ENCODE peak calls at places on chromosomes 2 and 18, in four cellular contexts. P is cardiac muscle cell, Q is transverse colon, Z is astrocyte. G is an unnamed sample.

GRCh38 chr2:112876257-112876970 is 34.6 kb upstream of the IL37 start:
- DNase-seq in P (no peak), Q (no peak), Z (no peak), G (no peak)

GRCh38 chr2:173278794-173279527 is 75.7 kb upstream of the CDCA7 start:
- DNase-seq in P (no peak), Z (no peak), Q (no peak), G (no peak)

GRCh38 chr18:44733754-44734465 is 53.2 kb downstream of the SETBP1 start:
- DNase-seq in P (no peak), Q (no peak), Z (no peak), G (no peak)

GRCh38 chr2:24820175-24820513 is 26.9 kb downstream of the CENPO start:
- DNase-seq in P (no peak), Q (no peak), Z (no peak), G (peak; percentile 15)

GRCh38 chr2:63052411-63053234 is 2.0 kb downstream of the OTX1 start:
- DNase-seq in Q (no peak), Z (no peak), P (no peak), G (no peak)

GRCh38 chr2:72147303-72147970 is at the start of gene CYP26B1:
- DNase-seq in Q (no peak), Z (no peak), P (peak; percentile 30), G (peak; percentile 18)

GRCh38 chr2:234686088-234686890 is 189.4 kb upstream of the ARL4C start:
- DNase-seq in Q (no peak), Z (peak; percentile 73), P (peak; percentile 52), G (no peak)

GRCh38 chr2:239160226-239161143 is 240.3 kb downstream of the HDAC4 start:
- DNase-seq in P (no peak), Z (no peak), Q (peak; percentile 1), G (no peak)

GRCh38 chr18:79948719-79949411 is 2.6 kb downstream of the SLC66A2 start:
- DNase-seq in Z (no peak), P (no peak), Q (peak; percentile 7), G (peak; percentile 6)

GRCh38 chr2:186919272-186919671 is 70.3 kb upstream of the ZSWIM2 start:
- DNase-seq in Z (peak; percentile 80), Q (no peak), P (peak; percentile 72), G (no peak)

GRCh38 chr2:17901246-17901645 is 22.8 kb downstream of the KCNS3 start:
- DNase-seq in P (no peak), Z (no peak), Q (no peak), G (no peak)

GRCh38 chr2:237879991-237880560 is 20.7 kb downstream of the RAMP1 start:
- DNase-seq in P (no peak), Q (no peak), Z (no peak), G (no peak)

GRCh38 chr2:238235331-238235732 is 4.5 kb downstream of the HES6 start:
- DNase-seq in Q (no peak), Z (no peak), P (peak; percentile 43), G (peak; percentile 59)

GRCh38 chr2:177667626-177668025 is 275.1 kb downstream of the AGPS start:
- DNase-seq in P (peak; percentile 15), Q (no peak), Z (no peak), G (peak; percentile 19)

GRCh38 chr18:58990720-58991119 is 126.0 kb downstream of the ZNF532 start:
- DNase-seq in Q (no peak), P (no peak), Z (no peak), G (no peak)

GRCh38 chr18:58992301-58993231 is 127.9 kb downstream of the ZNF532 start:
- DNase-seq in Z (no peak), P (peak; percentile 47), Q (no peak), G (no peak)

GRCh38 chr18:58989184-58989759 is 124.6 kb downstream of the ZNF532 start:
- DNase-seq in P (no peak), Q (no peak), Z (no peak), G (no peak)

GRCh38 chr18:58991127-58991798 is 126.6 kb downstream of the ZNF532 start:
- DNase-seq in Z (peak; percentile 61), P (peak; percentile 17), Q (no peak), G (no peak)

GRCh38 chr18:58988595-58988994 is 123.9 kb downstream of the ZNF532 start:
- DNase-seq in Z (peak; percentile 53), Q (no peak), P (peak; percentile 13), G (no peak)
- H3K4me1 ChIP-seq in Z (peaks cover 25% of the 10 kb centered on the region), Q (no peaks in the 10 kb centered on the region), P (no peaks in the 10 kb centered on the region), G (peaks cover 28% of the 10 kb centered on the region)

DNA sequence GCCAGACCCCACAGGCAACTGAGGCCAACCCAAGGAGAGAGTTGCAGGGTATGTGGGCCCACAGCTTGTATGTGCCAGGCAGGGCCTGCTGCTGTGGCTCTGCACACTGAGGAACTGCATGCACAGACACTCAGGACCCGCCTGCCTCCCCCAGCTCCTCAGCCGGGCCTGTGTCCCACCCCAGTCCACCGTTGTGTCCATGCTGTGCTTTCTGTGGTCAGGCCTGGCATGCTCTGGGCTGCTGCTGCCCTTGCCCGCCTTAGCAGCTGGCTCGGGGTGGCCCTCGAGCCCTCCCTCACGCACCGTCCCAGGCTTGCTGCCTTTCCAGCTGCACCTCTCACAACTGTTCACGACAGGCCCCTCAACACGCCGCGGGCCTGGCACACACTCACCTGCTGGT is 4.1 kb downstream of the GYPC start:
- DNase-seq in Z (no peak), P (no peak), Q (no peak), G (no peak)
- H3K4me1 ChIP-seq in Z (peaks cover 35% of the 10 kb centered on the region), P (peaks cover 52% of the 10 kb centered on the region), Q (peaks cover 22% of the 10 kb centered on the region), G (peaks cover 84% of the 10 kb centered on the region)

GRCh38 chr2:96885432-96886137 is 15.7 kb upstream of the SEMA4C start:
- DNase-seq in Z (no peak), Q (no peak), P (no peak), G (no peak)

GRCh38 chr2:96884299-96885156 is 14.6 kb upstream of the SEMA4C start:
- DNase-seq in P (no peak), Q (no peak), Z (no peak), G (no peak)

GRCh38 chr2:96890252-96890651 is 20.4 kb upstream of the SEMA4C start:
- DNase-seq in Q (no peak), Z (no peak), P (no peak), G (no peak)

GRCh38 chr2:96888082-96889011 is 18.5 kb upstream of the SEMA4C start:
- DNase-seq in P (no peak), Q (peak; percentile 74), Z (no peak), G (no peak)

DNA sequence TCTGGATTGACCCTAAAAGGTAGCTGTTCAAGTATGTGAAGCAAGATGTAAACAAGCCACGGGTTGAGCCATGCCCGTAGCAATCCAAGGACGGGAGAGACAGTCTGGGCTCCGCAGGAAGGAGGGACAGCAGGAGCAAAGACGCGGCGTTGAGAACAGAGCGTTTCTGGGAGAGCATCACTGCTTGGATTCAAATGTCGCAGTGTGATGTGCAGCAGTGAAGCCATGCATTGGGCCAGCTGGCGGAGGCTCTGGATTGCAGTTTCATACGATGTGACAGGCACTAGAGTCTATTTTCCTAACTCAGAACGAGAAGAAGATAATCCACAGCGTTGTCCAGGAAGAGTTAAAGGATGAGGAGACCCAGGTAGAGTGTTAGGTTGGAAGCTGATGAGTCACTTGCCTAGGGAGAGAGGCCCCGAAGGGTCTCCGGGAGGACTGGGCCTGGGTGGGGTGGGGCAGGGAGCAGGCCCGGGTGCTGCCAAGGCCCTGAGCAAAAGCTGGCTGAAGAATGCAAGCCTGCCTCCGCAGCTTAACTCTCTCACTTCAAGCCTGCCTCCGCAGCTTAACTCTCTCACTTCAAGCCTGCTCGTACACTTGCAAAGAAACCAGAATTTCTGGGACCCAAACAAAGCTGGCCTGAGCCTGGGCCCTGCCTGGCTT is 17.7 kb upstream of the SEMA4C start:
- DNase-seq in Q (no peak), Z (no peak), P (no peak), G (no peak)
- H3K4me1 ChIP-seq in Q (peaks cover 30% of the 10 kb centered on the region), Z (peaks cover 7% of the 10 kb centered on the region), P (peaks cover 27% of the 10 kb centered on the region), G (peaks cover 33% of the 10 kb centered on the region)

DNA sequence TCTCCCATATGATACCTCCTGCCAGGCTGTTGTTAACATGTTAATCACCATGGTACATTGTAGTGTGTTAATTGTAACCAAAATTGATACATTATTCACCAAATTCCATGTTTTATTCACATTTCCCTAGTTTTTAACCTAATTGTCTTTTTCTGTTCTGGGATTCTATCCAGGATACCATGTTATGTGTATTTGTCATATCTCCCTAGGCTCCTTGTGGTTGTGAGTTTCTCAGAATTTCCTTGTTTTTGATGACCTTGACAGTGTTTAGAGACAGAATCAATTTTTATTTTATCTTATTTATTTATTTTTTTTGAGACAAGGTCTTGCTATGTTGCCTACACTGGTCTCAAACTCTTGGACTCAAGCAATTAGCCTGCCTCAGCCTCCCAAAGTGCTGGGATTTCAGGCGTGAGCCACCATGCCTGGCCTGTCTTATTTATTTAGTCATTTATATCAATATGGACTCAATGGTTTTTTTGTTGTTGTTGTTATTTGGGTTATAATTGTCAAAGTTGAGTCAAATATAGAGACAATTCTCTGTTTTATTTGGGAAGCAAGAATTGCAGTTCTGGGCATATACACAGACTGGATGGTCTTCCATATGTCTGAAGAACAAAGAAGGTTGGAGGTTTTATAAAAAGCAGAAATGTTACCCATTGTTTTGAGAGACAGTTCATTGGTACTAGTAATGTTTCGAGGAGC is 42.6 kb downstream of the INPP4A start:
- DNase-seq in P (no peak), Q (no peak), Z (no peak), G (no peak)
- H3K4me1 ChIP-seq in P (no peaks in the 10 kb centered on the region), Q (peaks cover 35% of the 10 kb centered on the region), Z (no peaks in the 10 kb centered on the region), G (peaks cover 14% of the 10 kb centered on the region)

DNA sequence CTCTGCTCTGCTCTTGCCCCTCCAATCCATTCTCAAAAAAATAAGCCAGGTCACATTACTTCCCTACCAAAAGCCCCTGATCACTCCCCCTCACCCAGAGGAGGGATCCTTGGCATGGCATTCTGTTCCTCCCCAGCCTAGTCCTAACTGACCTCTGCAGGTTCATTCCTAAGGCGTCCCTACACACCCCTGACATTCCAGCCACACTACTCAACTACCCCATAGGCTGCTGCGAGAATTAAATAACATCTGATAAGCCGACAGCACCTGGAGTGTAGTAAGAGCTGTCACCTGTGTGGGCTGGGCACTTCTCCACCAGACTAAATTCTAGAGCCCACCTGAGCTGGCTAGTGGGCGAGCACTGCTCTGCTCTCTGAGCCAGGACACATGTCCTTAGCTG is 44.7 kb upstream of the SLC1A4 start:
- DNase-seq in Q (no peak), Z (no peak), P (no peak), G (no peak)
- H3K4me1 ChIP-seq in Q (no peaks in the 10 kb centered on the region), Z (peaks cover 5% of the 10 kb centered on the region), P (no peaks in the 10 kb centered on the region), G (no peaks in the 10 kb centered on the region)

DNA sequence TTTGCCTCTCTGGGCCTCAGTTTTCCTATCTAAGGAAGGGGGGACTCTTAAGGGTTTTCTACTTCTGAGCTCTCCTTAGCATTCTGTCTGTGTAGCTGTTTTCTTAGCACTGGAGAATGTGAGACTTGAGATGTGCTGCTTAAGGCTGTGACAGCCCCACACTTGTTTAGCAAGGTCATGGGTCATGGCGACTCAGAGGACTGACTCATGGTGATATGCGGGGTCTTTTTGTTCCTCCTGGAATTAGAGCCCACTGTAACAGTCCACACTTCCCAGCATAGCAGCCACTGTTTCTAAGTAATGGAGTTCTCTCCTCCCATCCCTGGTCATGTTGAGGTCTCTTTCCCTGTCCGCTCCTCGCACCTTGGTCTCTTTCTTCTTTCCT is 4.1 kb upstream of the LPIN1 start:
- DNase-seq in P (no peak), Q (no peak), Z (no peak), G (no peak)
- H3K4me1 ChIP-seq in P (peaks cover 29% of the 10 kb centered on the region), Q (peaks cover 10% of the 10 kb centered on the region), Z (peaks cover 16% of the 10 kb centered on the region), G (peaks cover 5% of the 10 kb centered on the region)